ENCODE peak calls at places on chromosomes 2 and 18, in four cellular contexts. One of them, this sample, is unnamed.
A peak's percentile ranks its signal among the peaks of the same experiment; 100 is the strongest.

GRCh38 chr18:7584646-7585271 is 17.6 kb downstream of the PTPRM start:
- DNase-seq in hepatic stellate cell: no peak
- DNase-seq in amniotic stem cell: no peak
- DNase-seq in renal cortical epithelial cell: peak; percentile 50
- DNase-seq in this sample: no peak

GRCh38 chr2:38499921-38500634 is 102.7 kb downstream of the HNRNPLL start:
- DNase-seq in hepatic stellate cell: no peak
- DNase-seq in amniotic stem cell: no peak
- DNase-seq in renal cortical epithelial cell: no peak
- DNase-seq in this sample: no peak

GRCh38 chr18:75268206-75268605 is 57.6 kb downstream of the TSHZ1 start:
- DNase-seq in hepatic stellate cell: no peak
- DNase-seq in amniotic stem cell: no peak
- DNase-seq in renal cortical epithelial cell: no peak
- DNase-seq in this sample: no peak

GRCh38 chr2:202023198-202023903 is 10.3 kb upstream of the FZD7 start:
- DNase-seq in hepatic stellate cell: no peak
- DNase-seq in amniotic stem cell: no peak
- DNase-seq in renal cortical epithelial cell: no peak
- DNase-seq in this sample: no peak

GRCh38 chr2:25712455-25712854 is 39.1 kb upstream of the DTNB start:
- DNase-seq in hepatic stellate cell: no peak
- DNase-seq in amniotic stem cell: no peak
- DNase-seq in renal cortical epithelial cell: no peak
- DNase-seq in this sample: no peak

GRCh38 chr18:54740146-54740844 is 88.0 kb upstream of the RAB27B start:
- DNase-seq in hepatic stellate cell: no peak
- DNase-seq in amniotic stem cell: peak; percentile 29
- DNase-seq in renal cortical epithelial cell: no peak
- DNase-seq in this sample: no peak

GRCh38 chr2:85865539-85866164 is 23.1 kb downstream of the ST3GAL5 start:
- DNase-seq in hepatic stellate cell: no peak
- DNase-seq in amniotic stem cell: no peak
- DNase-seq in renal cortical epithelial cell: no peak
- DNase-seq in this sample: no peak

GRCh38 chr2:147405651-147406050 is 439.2 kb upstream of the ACVR2A start:
- DNase-seq in hepatic stellate cell: no peak
- DNase-seq in amniotic stem cell: no peak
- DNase-seq in renal cortical epithelial cell: no peak
- DNase-seq in this sample: no peak

GRCh38 chr2:190570871-190571270 is 36.3 kb upstream of the NEMP2 start:
- DNase-seq in hepatic stellate cell: no peak
- DNase-seq in amniotic stem cell: no peak
- DNase-seq in renal cortical epithelial cell: no peak
- DNase-seq in this sample: no peak

GRCh38 chr2:27832396-27832795 is 57.8 kb downstream of the RBKS start:
- DNase-seq in hepatic stellate cell: no peak
- DNase-seq in amniotic stem cell: peak; percentile 41
- DNase-seq in renal cortical epithelial cell: peak; percentile 98
- DNase-seq in this sample: peak; percentile 87

This sample was measured in epithelial cell of proximal tubule.